ENCODE peak calls at places on chromosome 16, in six cellular contexts. H, K, D, S, N and J are unnamed samples.

GRCh38 chr16:49356728-49357488 is 16.7 kb upstream of the C16orf78 start:
- DNase-seq in H (no peak), K (no peak), D (no peak), S (no peak), N (no peak), J (no peak)

GRCh38 chr16:49023095-49023494 is 258.5 kb downstream of the CBLN1 start:
- DNase-seq in H (no peak), K (peak), D (no peak), S (peak), N (no peak), J (no peak)

GRCh38 chr16:59370717-59371116 is 636.6 kb upstream of the GOT2 start:
- DNase-seq in H (no peak), K (no peak), D (no peak), S (no peak), N (no peak), J (no peak)

GRCh38 chr16:17205279-17206139 is 265.3 kb downstream of the XYLT1 start:
- DNase-seq in H (no peak), K (peak), D (no peak), S (no peak), N (no peak), J (no peak)

GRCh38 chr16:86508028-86508946 is 2.0 kb upstream of the FOXF1 start:
- DNase-seq in H (peak), K (no peak), D (no peak), S (no peak), N (no peak), J (no peak)

GRCh38 chr16:66273644-66274334 is 92.7 kb upstream of the CDH5 start:
- DNase-seq in H (peak), K (no peak), D (no peak), S (no peak), N (no peak), J (peak)

GRCh38 chr16:7004266-7004665 is 328.4 kb upstream of the RBFOX1 start:
- DNase-seq in H (no peak), K (no peak), D (no peak), S (no peak), N (no peak), J (no peak)

GRCh38 chr16:1493746-1494094 is 560 bp downstream of the TELO2 start:
- DNase-seq in H (no peak), K (no peak), D (no peak), S (no peak), N (no peak), J (no peak)

GRCh38 chr16:2858245-2859025 is 465 bp upstream of the PRSS22 start:
- DNase-seq in H (no peak), K (peak), D (no peak), S (no peak), N (no peak), J (no peak)

GRCh38 chr16:67006930-67007658 is 18.7 kb downstream of the CES4A start:
- DNase-seq in H (no peak), K (no peak), D (no peak), S (no peak), N (no peak), J (no peak)

GRCh38 chr16:23595246-23595950 is 718 bp downstream of the NDUFAB1 start:
- DNase-seq in H (no peak), K (peak), D (no peak), S (no peak), N (no peak), J (no peak)

GRCh38 chr16:83458612-83459011 is 349.2 kb upstream of the HSBP1 start:
- DNase-seq in H (no peak), K (no peak), D (no peak), S (no peak), N (no peak), J (no peak)

GRCh38 chr16:15483857-15484256 is 49.5 kb downstream of the BMERB1 start:
- DNase-seq in H (no peak), K (no peak), D (no peak), S (no peak), N (no peak), J (no peak)

GRCh38 chr16:81251871-81252270 is 13.4 kb downstream of the BCO1 start:
- DNase-seq in H (no peak), K (no peak), D (no peak), S (no peak), N (no peak), J (no peak)

GRCh38 chr16:80062361-80063027 is 462.0 kb upstream of the MAF start:
- DNase-seq in H (no peak), K (no peak), D (no peak), S (no peak), N (no peak), J (no peak)

GRCh38 chr16:767743-768235 is 7.3 kb downstream of the MSLN start:
- DNase-seq in H (no peak), K (no peak), D (no peak), S (no peak), N (no peak), J (no peak)

GRCh38 chr16:11107781-11108465 is 148.1 kb downstream of the SOCS1 start:
- DNase-seq in H (no peak), K (no peak), D (no peak), S (peak), N (no peak), J (no peak)

GRCh38 chr16:50667497-50668367 is 13.4 kb downstream of the SNX20 start:
- DNase-seq in H (no peak), K (no peak), D (no peak), S (no peak), N (no peak), J (no peak)

GRCh38 chr16:66885491-66885890 is 5.2 kb downstream of the PDP2 start:
- DNase-seq in H (no peak), K (no peak), D (no peak), S (no peak), N (no peak), J (no peak)

GRCh38 chr16:51359141-51359960 is 208.3 kb upstream of the SALL1 start:
- DNase-seq in H (no peak), K (peak), D (no peak), S (peak), N (no peak), J (peak)

GRCh38 chr16:3576211-3576610 is 992 bp downstream of the NLRC3 start:
- DNase-seq in H (no peak), K (no peak), D (no peak), S (no peak), N (no peak), J (no peak)

GRCh38 chr16:73232555-73233422 is 184.9 kb upstream of the ZFHX3 start:
- DNase-seq in H (peak), K (peak), D (no peak), S (peak), N (peak), J (no peak)

GRCh38 chr16:28207425-28207824 is 4.3 kb downstream of the XPO6 start:
- DNase-seq in H (no peak), K (no peak), D (no peak), S (no peak), N (no peak), J (no peak)

GRCh38 chr16:81446318-81447275 is 2.0 kb downstream of the CMIP start:
- DNase-seq in H (peak), K (peak), D (peak), S (no peak), N (no peak), J (no peak)

GRCh38 chr16:47492036-47492427 is 30.9 kb downstream of the PHKB start:
- DNase-seq in H (no peak), K (no peak), D (no peak), S (no peak), N (no peak), J (no peak)

GRCh38 chr16:10780628-10781027 is 37.0 kb downstream of the NUBP1 start:
- DNase-seq in H (no peak), K (no peak), D (no peak), S (no peak), N (no peak), J (no peak)

GRCh38 chr16:89506791-89507191 is 1.4 kb upstream of the SPG7 start:
- DNase-seq in H (no peak), K (no peak), D (no peak), S (no peak), N (no peak), J (no peak)

GRCh38 chr16:82322177-82322576 is 152.2 kb upstream of the MPHOSPH6 start:
- DNase-seq in H (no peak), K (no peak), D (no peak), S (no peak), N (no peak), J (no peak)

GRCh38 chr16:86510465-86511261 is at the start of gene FOXF1:
- DNase-seq in H (peak), K (no peak), D (no peak), S (no peak), N (no peak), J (no peak)

GRCh38 chr16:78744099-78744498 is 644.6 kb downstream of the WWOX start:
- DNase-seq in H (no peak), K (no peak), D (no peak), S (no peak), N (no peak), J (no peak)

GRCh38 chr16:85395913-85396878 is 216.9 kb upstream of the GSE1 start:
- DNase-seq in H (no peak), K (no peak), D (no peak), S (peak), N (peak), J (peak)

GRCh38 chr16:11101695-11102522 is 154.1 kb downstream of the SOCS1 start:
- DNase-seq in H (no peak), K (no peak), D (no peak), S (no peak), N (no peak), J (no peak)

GRCh38 chr16:66240996-66241395 is 125.5 kb upstream of the CDH5 start:
- DNase-seq in H (no peak), K (no peak), D (no peak), S (no peak), N (no peak), J (no peak)

GRCh38 chr16:86016201-86016965 is 117.4 kb downstream of the IRF8 start:
- DNase-seq in H (peak), K (peak), D (peak), S (peak), N (peak), J (peak)

GRCh38 chr16:21654881-21655280 is 2.5 kb upstream of the IGSF6 start:
- DNase-seq in H (no peak), K (no peak), D (no peak), S (no peak), N (no peak), J (no peak)

GRCh38 chr16:21649196-21649595 is 3.2 kb downstream of the IGSF6 start:
- DNase-seq in H (no peak), K (no peak), D (no peak), S (no peak), N (no peak), J (no peak)

GRCh38 chr16:21650517-21650916 is 1.9 kb downstream of the IGSF6 start:
- DNase-seq in H (no peak), K (no peak), D (peak), S (no peak), N (no peak), J (no peak)

GRCh38 chr16:21653571-21653970 is 1.2 kb upstream of the IGSF6 start:
- DNase-seq in H (no peak), K (peak), D (no peak), S (no peak), N (no peak), J (no peak)

GRCh38 chr16:21652451-21652850 is at the start of gene IGSF6:
- DNase-seq in H (no peak), K (no peak), D (no peak), S (no peak), N (no peak), J (no peak)
- H3K27ac ChIP-seq in H (no peak), K (no peak), D (no peak), S (no peak), N (no peak), J (no peak)

GRCh38 chr16:24784121-24784520 is 54.7 kb downstream of the TNRC6A start:
- DNase-seq in H (no peak), K (no peak), D (no peak), S (no peak), N (no peak), J (no peak)
- TF ChIP-seq POLR2A in H (no peak), K (no peak), D (no peak), S (no peak), N (no peak), J (no peak)

GRCh38 chr16:70746040-70746707 is 54.8 kb downstream of the VAC14 start:
- DNase-seq in H (peak), K (peak), D (peak), S (peak), N (no peak), J (no peak)

GRCh38 chr16:70746708-70747424 is 54.1 kb downstream of the VAC14 start:
- DNase-seq in H (peak), K (peak), D (no peak), S (peak), N (peak), J (peak)

GRCh38 chr16:70749681-70750601 is 51.0 kb downstream of the VAC14 start:
- DNase-seq in H (no peak), K (no peak), D (no peak), S (peak), N (no peak), J (no peak)

GRCh38 chr16:70749006-70749678 is 51.8 kb downstream of the VAC14 start:
- DNase-seq in H (no peak), K (peak), D (no peak), S (no peak), N (no peak), J (no peak)

GRCh38 chr16:70747703-70748631 is 53.0 kb downstream of the VAC14 start:
- DNase-seq in H (no peak), K (no peak), D (no peak), S (no peak), N (no peak), J (no peak)
- H3K27ac ChIP-seq in H (peak), K (peak), D (peak), S (no peak), N (no peak), J (peak)

GRCh38 chr16:22336581-22336980 is 37.8 kb downstream of the CDR2 start:
- DNase-seq in H (no peak), K (no peak), D (no peak), S (no peak), N (no peak), J (no peak)

GRCh38 chr16:22337045-22337444 is 37.4 kb downstream of the CDR2 start:
- DNase-seq in H (no peak), K (no peak), D (no peak), S (no peak), N (no peak), J (no peak)

GRCh38 chr16:22337849-22338248 is 36.6 kb downstream of the CDR2 start:
- DNase-seq in H (no peak), K (no peak), D (no peak), S (no peak), N (no peak), J (no peak)

GRCh38 chr16:22333457-22333994 is 36.3 kb downstream of the POLR3E start:
- DNase-seq in H (no peak), K (no peak), D (no peak), S (no peak), N (no peak), J (peak)

DNA sequence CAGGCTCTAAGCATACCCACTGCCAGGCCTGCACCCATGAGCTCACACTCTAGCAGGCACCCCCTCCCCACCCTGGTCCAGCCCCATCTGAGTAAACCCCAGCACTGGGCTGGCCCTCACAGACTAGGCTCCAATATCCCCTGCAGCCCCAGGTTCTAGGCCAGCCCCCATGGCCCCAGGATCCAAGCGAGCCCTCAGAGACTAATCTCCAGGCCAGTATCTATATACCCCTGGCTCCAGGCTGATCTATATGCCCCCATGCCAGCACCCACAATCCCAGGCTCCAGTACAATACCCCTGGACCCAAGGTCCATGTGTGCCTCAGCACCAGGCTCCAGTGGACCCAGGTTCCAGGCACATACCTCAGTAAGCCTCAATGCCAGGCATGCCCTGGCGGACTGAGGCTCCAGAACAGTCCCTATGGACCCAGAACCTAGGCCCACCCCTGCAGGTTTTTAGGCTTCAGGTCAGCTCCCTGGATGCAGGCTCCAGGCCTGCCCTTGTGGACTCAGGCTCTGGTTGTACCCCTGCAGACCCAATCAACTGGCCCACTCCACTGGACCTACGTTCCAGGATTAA is 38.5 kb downstream of the POLR3E start:
- DNase-seq in H (no peak), K (no peak), D (no peak), S (no peak), N (no peak), J (no peak)
- TF ChIP-seq POLR2A in H (no peak), K (no peak), D (no peak), S (no peak), N (no peak), J (no peak)

GRCh38 chr16:88078111-88078775 is 127.0 kb downstream of the BANP start:
- DNase-seq in H (no peak), K (no peak), D (no peak), S (peak), N (no peak), J (no peak)

GRCh38 chr16:88077328-88078108 is 126.3 kb downstream of the BANP start:
- DNase-seq in H (no peak), K (no peak), D (no peak), S (no peak), N (no peak), J (no peak)

GRCh38 chr16:88073201-88073721 is 122.0 kb downstream of the BANP start:
- DNase-seq in H (no peak), K (peak), D (no peak), S (no peak), N (no peak), J (no peak)

GRCh38 chr16:88074041-88074440 is 122.8 kb downstream of the BANP start:
- DNase-seq in H (no peak), K (peak), D (no peak), S (no peak), N (no peak), J (no peak)

GRCh38 chr16:88076211-88076931 is 125.1 kb downstream of the BANP start:
- DNase-seq in H (no peak), K (peak), D (no peak), S (no peak), N (no peak), J (no peak)
- H3K27ac ChIP-seq in H (no peak), K (no peak), D (no peak), S (no peak), N (no peak), J (no peak)

GRCh38 chr16:30948956-30949654 is at the start of gene ORAI3:
- DNase-seq in H (peak), K (peak), D (peak), S (peak), N (peak), J (peak)

GRCh38 chr16:30951193-30951592 is 2.3 kb downstream of the ORAI3 start:
- DNase-seq in H (no peak), K (no peak), D (no peak), S (no peak), N (no peak), J (no peak)

GRCh38 chr16:30948087-30948955 is 547 bp upstream of the ORAI3 start:
- DNase-seq in H (peak), K (peak), D (peak), S (peak), N (peak), J (peak)

GRCh38 chr16:30950516-30951073 is 1.7 kb downstream of the ORAI3 start:
- DNase-seq in H (no peak), K (no peak), D (no peak), S (peak), N (no peak), J (no peak)

GRCh38 chr16:30949655-30950515 is 1.0 kb downstream of the ORAI3 start:
- DNase-seq in H (peak), K (peak), D (peak), S (peak), N (peak), J (peak)
- TF ChIP-seq POLR2A in H (peak), K (peak), D (peak), S (peak), N (peak), J (peak)

DNA sequence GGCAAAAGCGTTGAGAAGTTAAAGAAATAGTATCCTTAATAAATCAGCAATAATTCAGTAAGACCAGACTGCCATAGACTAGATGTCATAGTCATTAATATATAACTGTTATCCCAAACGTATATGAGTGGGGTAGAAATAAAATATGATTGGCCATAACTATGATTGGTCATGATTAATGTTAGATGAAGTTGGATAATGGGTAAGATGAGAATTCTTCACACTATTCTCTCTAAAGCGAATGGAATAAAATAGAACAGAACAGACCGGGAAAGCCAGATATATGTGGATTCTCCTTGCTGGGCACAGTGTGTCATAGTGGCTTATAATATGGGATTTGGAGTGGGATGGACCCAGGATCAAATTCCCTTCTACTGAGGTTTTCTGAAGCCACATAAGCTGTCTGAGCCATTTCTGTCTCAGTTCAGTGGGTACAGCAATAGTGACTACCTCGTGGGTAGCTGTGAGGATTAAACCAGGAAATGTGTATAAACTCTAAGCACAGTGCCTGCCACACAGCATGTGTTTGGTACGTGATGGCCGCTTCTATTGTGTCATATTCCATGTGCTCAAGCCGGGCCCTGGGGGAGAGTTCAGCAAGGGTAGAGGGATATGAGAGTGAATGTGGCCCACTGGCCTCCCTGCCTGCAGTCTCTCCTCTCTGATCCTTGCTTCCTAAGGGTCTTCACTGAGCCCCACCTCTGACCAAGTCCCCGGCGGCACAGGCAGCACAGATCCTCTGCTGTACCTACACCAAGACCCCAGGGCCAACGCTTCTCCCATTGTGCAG is 3.6 kb downstream of the CETP start:
- DNase-seq in H (no peak), K (no peak), D (no peak), S (no peak), N (no peak), J (no peak)
- H3K27ac ChIP-seq in H (no peak), K (no peak), D (no peak), S (no peak), N (peak), J (no peak)

GRCh38 chr16:74307383-74307782 is 10.8 kb downstream of the PSMD7 start:
- DNase-seq in H (no peak), K (no peak), D (no peak), S (no peak), N (no peak), J (no peak)
- TF ChIP-seq POLR2A in H (no peak), K (no peak), D (no peak), S (no peak), N (no peak), J (no peak)

DNA sequence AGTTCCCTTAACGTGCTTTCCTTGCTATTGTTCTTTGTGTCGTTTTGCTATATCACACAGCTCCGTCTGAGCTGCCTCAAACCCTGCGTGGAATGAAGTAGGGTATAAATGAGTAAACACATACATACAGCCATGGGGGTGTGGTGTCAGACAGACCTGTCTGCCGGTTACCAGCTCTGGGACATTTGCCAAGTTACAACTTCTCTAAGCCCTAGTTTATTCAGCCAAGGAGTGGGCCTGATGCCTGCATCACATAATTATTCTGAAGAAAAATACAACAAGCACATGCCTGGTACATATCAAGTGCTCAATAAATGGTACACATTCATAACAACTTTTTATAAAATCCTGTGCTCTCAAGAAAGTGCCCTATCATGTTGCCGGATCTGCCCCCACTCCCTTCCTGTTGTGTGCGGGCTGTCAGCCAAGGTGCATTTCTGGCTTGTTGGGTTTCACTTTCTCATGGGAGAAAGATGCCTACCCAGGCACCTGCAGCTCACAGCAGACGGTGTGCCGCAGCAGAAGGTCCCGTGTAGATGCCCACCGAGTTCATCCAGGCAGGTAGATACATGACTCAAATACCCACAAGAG is 30.5 kb downstream of the SMPD3 start:
- DNase-seq in H (no peak), K (peak), D (peak), S (no peak), N (peak), J (no peak)
- H3K27ac ChIP-seq in H (no peak), K (peak), D (peak), S (no peak), N (no peak), J (peak)